ENCODE peak calls at places on chromosome 7, in six cellular contexts. X is Calu3, O is psoas muscle, Y is endodermal cell, E is B cell, Q is coronary artery. S is an unnamed sample.

GRCh38 chr7:105999256-105999655 is 36.2 kb downstream of the CDHR3 start:
- DNase-seq in Y (no peak), Q (no peak), O (no peak), X (no peak), E (no peak), S (no peak)

GRCh38 chr7:44189286-44189992 is at the start of gene GCK:
- DNase-seq in O (no peak), Y (peak; percentile 78), Q (no peak), E (no peak), X (no peak), S (peak; percentile 81)

GRCh38 chr7:31791881-31792280 is 104.9 kb downstream of the PPP1R17 start:
- DNase-seq in E (no peak), Q (no peak), Y (no peak), O (no peak), X (no peak), S (no peak)

GRCh38 chr7:85405016-85405415 is 218.2 kb upstream of the SEMA3D start:
- DNase-seq in O (no peak), E (no peak), Y (no peak), X (no peak), Q (no peak), S (no peak)

GRCh38 chr7:157339777-157340677 is 3.2 kb downstream of the DNAJB6 start:
- DNase-seq in O (peak; percentile 66), X (peak; percentile 76), Q (no peak), E (peak; percentile 75), Y (peak; percentile 88), S (peak; percentile 86)

GRCh38 chr7:29647020-29647654 is 83.5 kb downstream of the PRR15 start:
- DNase-seq in Y (no peak), X (no peak), E (no peak), Q (no peak), O (no peak), S (no peak)

GRCh38 chr7:114548081-114548480 is 133.5 kb downstream of the FOXP2 start:
- DNase-seq in Q (no peak), Y (no peak), E (no peak), O (no peak), X (no peak), S (no peak)

GRCh38 chr7:49166441-49166840 is 242.1 kb downstream of the CDC14C start:
- DNase-seq in Y (peak; percentile 56), O (no peak), X (no peak), Q (no peak), E (no peak), S (no peak)

GRCh38 chr7:52911326-52911725 is 124.1 kb upstream of the POM121L12 start:
- DNase-seq in Q (no peak), E (no peak), X (no peak), O (no peak), Y (no peak), S (no peak)

GRCh38 chr7:111050885-111051416 is 40.0 kb upstream of the LRRN3 start:
- DNase-seq in X (no peak), Q (no peak), O (no peak), Y (no peak), E (no peak), S (no peak)

GRCh38 chr7:110762514-110762913 is 328.4 kb upstream of the LRRN3 start:
- DNase-seq in O (no peak), Q (no peak), E (no peak), Y (no peak), X (peak; percentile 7), S (no peak)

GRCh38 chr7:46680147-46680546 is 759.1 kb upstream of the IGFBP3 start:
- DNase-seq in Q (no peak), Y (no peak), O (no peak), E (no peak), X (peak; percentile 72), S (no peak)

GRCh38 chr7:98250789-98251188 is 1.2 kb downstream of the TECPR1 start:
- DNase-seq in O (no peak), E (no peak), X (no peak), Y (no peak), Q (no peak), S (no peak)

GRCh38 chr7:152050547-152050971 is 25.1 kb downstream of the GALNT11 start:
- DNase-seq in X (no peak), Q (no peak), Y (no peak), E (no peak), O (no peak), S (no peak)

GRCh38 chr7:121369462-121369861 is 26.6 kb downstream of the FAM3C start:
- DNase-seq in X (peak; percentile 8), Q (no peak), O (no peak), Y (no peak), E (no peak), S (no peak)

GRCh38 chr7:53191836-53192443 is 156.5 kb downstream of the POM121L12 start:
- DNase-seq in Y (peak; percentile 56), X (no peak), E (no peak), O (no peak), Q (no peak), S (no peak)

GRCh38 chr7:151251328-151251925 is 2.9 kb upstream of the SMARCD3 start:
- DNase-seq in E (no peak), X (peak; percentile 60), Q (no peak), Y (peak; percentile 79), O (peak; percentile 84), S (no peak)

GRCh38 chr7:27936244-27937102 is 196.5 kb downstream of the TAX1BP1 start:
- DNase-seq in E (no peak), X (no peak), Q (no peak), Y (no peak), O (no peak), S (no peak)

GRCh38 chr7:134710854-134711624 is 64.4 kb downstream of the BPGM start:
- DNase-seq in Q (no peak), O (no peak), E (no peak), X (no peak), Y (no peak), S (no peak)

GRCh38 chr7:74479066-74479781 is 25.5 kb downstream of the GTF2IRD1 start:
- DNase-seq in X (peak; percentile 41), E (no peak), O (peak; percentile 81), Y (no peak), Q (no peak), S (no peak)

GRCh38 chr7:132516042-132516840 is 60.0 kb downstream of the PLXNA4 start:
- DNase-seq in X (no peak), Q (no peak), O (no peak), Y (no peak), E (no peak), S (no peak)

GRCh38 chr7:15874774-15875173 is 188.3 kb upstream of the MEOX2 start:
- DNase-seq in Q (no peak), O (no peak), X (no peak), Y (no peak), E (no peak), S (no peak)

GRCh38 chr7:27201231-27202017 is 1.5 kb upstream of the HOXA13 start:
- DNase-seq in O (no peak), X (no peak), Q (no peak), Y (peak; percentile 59), E (peak; percentile 40), S (no peak)

DNA sequence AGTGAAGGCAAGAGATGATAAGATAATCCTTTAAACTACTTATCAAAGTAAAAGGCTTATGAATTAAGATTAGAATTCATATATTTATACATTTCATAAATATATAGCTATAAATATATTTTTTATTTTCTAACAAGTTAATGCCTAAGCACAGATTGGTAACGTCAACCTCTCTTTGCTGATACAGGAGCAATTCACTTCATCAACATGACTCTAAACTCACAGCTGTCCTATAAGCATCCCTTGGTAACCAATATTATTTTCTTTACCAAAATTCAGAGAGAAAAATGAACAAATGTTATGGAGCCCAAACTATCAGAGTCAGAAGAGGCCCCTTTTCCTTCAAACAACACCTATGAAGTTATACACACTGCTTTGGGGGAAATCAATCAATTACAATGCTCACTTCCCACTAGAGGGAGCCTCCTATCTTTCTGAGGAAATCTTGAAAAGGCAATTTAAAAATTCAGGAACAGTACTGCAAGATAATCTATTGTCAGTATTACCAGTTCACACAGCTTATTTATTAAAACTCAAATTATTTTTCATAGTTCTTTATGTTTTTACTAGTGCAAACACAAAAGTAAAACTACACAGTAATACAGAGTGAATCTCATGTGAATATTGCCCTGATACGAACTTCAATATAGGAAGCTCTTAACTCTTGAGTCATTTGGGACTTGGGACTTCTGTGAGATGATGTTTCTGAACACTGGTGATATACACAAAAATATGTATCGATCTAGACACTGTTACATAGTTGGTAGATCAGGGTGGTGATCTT is 51.0 kb upstream of the NOBOX start:
- DNase-seq in O (no peak), Y (no peak), Q (no peak), E (no peak), X (no peak), S (no peak)
- TF ChIP-seq CTCF in O (peak; percentile 8), Y (peak; percentile 69), Q (no peak), E (no peak), X (peak; percentile 18), S (peak; percentile 27)

DNA sequence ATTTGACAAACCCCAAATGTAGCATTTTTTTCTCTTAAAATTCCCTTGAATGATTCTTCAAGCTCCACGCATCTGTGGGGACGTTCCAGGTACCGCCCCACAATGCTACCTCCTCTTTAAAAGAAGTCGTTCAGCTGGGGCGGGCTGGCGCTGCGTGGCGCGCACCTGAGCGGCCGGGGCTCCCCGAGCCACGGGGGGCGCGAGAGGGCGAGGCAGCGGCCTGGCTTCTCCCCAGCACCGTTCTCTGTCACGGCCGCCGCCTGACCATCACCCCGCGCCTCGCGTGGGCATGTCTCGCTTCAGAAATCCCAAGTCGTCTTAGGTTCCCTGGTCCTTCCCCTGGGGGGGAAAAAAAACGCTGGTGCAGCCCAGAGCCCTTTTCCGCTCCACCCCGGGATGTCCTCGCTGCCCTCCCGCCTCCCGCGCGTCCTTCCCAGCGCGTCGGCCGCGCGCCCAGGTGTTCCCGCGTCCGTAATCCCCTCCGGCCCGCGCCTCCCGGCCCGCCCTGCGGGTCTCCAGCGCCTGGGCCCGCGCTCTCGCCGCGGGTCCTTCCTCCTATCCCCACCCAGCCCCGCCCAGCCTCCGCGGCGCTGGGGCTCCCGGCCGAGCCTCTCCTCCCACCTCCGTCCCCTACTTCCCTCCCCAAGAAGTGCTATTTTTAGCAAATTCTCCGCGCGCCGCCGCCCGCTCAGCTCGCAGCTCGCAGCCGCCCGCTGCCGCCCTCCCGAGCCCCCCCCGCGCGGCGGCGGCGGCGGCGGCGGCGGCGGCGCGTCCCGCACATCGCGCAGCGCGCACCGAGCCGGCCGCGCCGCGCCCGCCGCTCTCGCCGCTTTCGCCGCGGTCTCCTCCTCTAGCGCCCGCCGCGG is 58.8 kb upstream of the PRPS1L1 start:
- DNase-seq in Q (no peak), E (no peak), O (peak; percentile 58), X (peak; percentile 73), Y (peak; percentile 72), S (no peak)
- TF ChIP-seq CTCF in Q (no peak), E (peak; percentile 15), O (no peak), X (peak; percentile 44), Y (no peak), S (no peak)

GRCh38 chr7:65037740-65038678 is 31.5 kb upstream of the ERV3-1 start:
- DNase-seq in Y (peak; percentile 98), E (peak; percentile 85), Q (peak; percentile 96), O (peak; percentile 97), X (peak; percentile 85), S (peak; percentile 98)
- TF ChIP-seq CTCF in Y (peak; percentile 63), E (no peak), Q (no peak), O (no peak), X (no peak), S (no peak)

DNA sequence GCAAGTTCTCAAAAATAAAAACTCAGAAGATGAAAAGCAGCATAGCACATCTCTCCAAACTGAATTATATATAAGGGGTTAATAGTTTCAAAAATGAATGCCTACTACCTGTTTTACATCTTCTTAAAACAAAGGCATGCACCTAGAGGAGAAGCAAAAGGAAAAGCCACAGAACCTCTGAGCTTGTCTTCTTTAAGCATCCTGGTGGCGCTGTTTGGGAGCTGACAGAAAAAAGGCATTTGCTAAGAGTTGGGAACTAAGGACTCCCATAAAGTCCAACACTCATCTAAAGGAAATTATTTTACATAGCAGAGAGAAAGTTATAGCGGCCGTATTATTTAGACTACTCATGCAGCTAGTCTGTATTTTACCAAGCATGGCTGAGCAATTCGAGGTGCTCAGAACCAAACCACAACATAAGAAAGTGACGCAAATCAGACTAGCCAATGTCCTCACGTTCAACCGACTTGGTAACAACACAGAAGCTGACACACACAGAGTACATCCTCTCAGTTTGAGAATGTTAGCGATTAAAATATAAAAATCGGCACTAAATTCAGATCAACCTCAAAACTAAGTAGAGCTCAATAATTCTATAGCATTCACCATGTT is 38.8 kb downstream of the PTN start:
- DNase-seq in O (no peak), X (no peak), Y (no peak), Q (no peak), E (no peak), S (no peak)
- TF ChIP-seq CTCF in O (no peak), X (no peak), Y (peak; percentile 45), Q (no peak), E (no peak), S (no peak)